ENCODE peak calls at places on chromosomes 1 and 21, in nine cellular contexts. One of them, this sample, is unnamed.

GRCh38 chr1:180765156-180765555 is 133.3 kb downstream of the XPR1 start:
- DNase-seq in stimulated activated CD4-positive, alpha-beta T cell treated with anti-CD3 and anti-CD28 coated beads, Interleukin-15, amount 100 ng/mL, for 1 hour: no peak
- DNase-seq in caudate nucleus: no peak
- DNase-seq in GOT3: no peak
- DNase-seq in brain pericyte: no peak
- DNase-seq in hepatocyte: no peak
- DNase-seq in GM12878: no peak
- DNase-seq in H54: no peak
- DNase-seq in M059J: no peak
- DNase-seq in this sample: no peak

GRCh38 chr1:41097105-41097504 is 75.6 kb upstream of the SLFNL1 start:
- DNase-seq in caudate nucleus: no peak
- DNase-seq in brain pericyte: no peak
- DNase-seq in stimulated activated CD4-positive, alpha-beta T cell treated with anti-CD3 and anti-CD28 coated beads, Interleukin-15, amount 100 ng/mL, for 1 hour: no peak
- DNase-seq in H54: no peak
- DNase-seq in GM12878: no peak
- DNase-seq in hepatocyte: no peak
- DNase-seq in GOT3: no peak
- DNase-seq in M059J: no peak
- DNase-seq in this sample: no peak

GRCh38 chr1:6513296-6513928 is 21.9 kb upstream of the PLEKHG5 start:
- DNase-seq in stimulated activated CD4-positive, alpha-beta T cell treated with anti-CD3 and anti-CD28 coated beads, Interleukin-15, amount 100 ng/mL, for 1 hour: no peak
- DNase-seq in hepatocyte: no peak
- DNase-seq in H54: no peak
- DNase-seq in brain pericyte: no peak
- DNase-seq in M059J: peak
- DNase-seq in GOT3: no peak
- DNase-seq in GM12878: no peak
- DNase-seq in caudate nucleus: no peak
- DNase-seq in this sample: no peak

GRCh38 chr1:996851-997727 is 2.8 kb downstream of the HES4 start:
- DNase-seq in GM12878: no peak
- DNase-seq in M059J: no peak
- DNase-seq in H54: no peak
- DNase-seq in GOT3: no peak
- DNase-seq in brain pericyte: no peak
- DNase-seq in caudate nucleus: no peak
- DNase-seq in hepatocyte: peak
- DNase-seq in stimulated activated CD4-positive, alpha-beta T cell treated with anti-CD3 and anti-CD28 coated beads, Interleukin-15, amount 100 ng/mL, for 1 hour: no peak
- DNase-seq in this sample: no peak

GRCh38 chr1:178566187-178566586 is 53.3 kb downstream of the TEX35 start:
- DNase-seq in hepatocyte: no peak
- DNase-seq in GOT3: no peak
- DNase-seq in M059J: peak
- DNase-seq in H54: no peak
- DNase-seq in stimulated activated CD4-positive, alpha-beta T cell treated with anti-CD3 and anti-CD28 coated beads, Interleukin-15, amount 100 ng/mL, for 1 hour: no peak
- DNase-seq in brain pericyte: no peak
- DNase-seq in GM12878: peak
- DNase-seq in caudate nucleus: no peak
- DNase-seq in this sample: no peak

GRCh38 chr1:41221995-41222991 is 19.8 kb downstream of the SCMH1 start:
- DNase-seq in M059J: peak
- DNase-seq in GM12878: no peak
- DNase-seq in GOT3: no peak
- DNase-seq in hepatocyte: peak
- DNase-seq in stimulated activated CD4-positive, alpha-beta T cell treated with anti-CD3 and anti-CD28 coated beads, Interleukin-15, amount 100 ng/mL, for 1 hour: no peak
- DNase-seq in H54: no peak
- DNase-seq in brain pericyte: no peak
- DNase-seq in caudate nucleus: no peak
- DNase-seq in this sample: peak

GRCh38 chr1:152873495-152873894 is 4.6 kb upstream of the SMCP start:
- DNase-seq in hepatocyte: no peak
- DNase-seq in caudate nucleus: no peak
- DNase-seq in stimulated activated CD4-positive, alpha-beta T cell treated with anti-CD3 and anti-CD28 coated beads, Interleukin-15, amount 100 ng/mL, for 1 hour: no peak
- DNase-seq in brain pericyte: no peak
- DNase-seq in GOT3: no peak
- DNase-seq in M059J: no peak
- DNase-seq in H54: no peak
- DNase-seq in GM12878: no peak
- DNase-seq in this sample: no peak

GRCh38 chr1:112247971-112248370 is 148.0 kb upstream of the CTTNBP2NL start:
- DNase-seq in GOT3: no peak
- DNase-seq in caudate nucleus: no peak
- DNase-seq in H54: no peak
- DNase-seq in M059J: no peak
- DNase-seq in brain pericyte: no peak
- DNase-seq in stimulated activated CD4-positive, alpha-beta T cell treated with anti-CD3 and anti-CD28 coated beads, Interleukin-15, amount 100 ng/mL, for 1 hour: no peak
- DNase-seq in hepatocyte: no peak
- DNase-seq in GM12878: no peak
- DNase-seq in this sample: no peak

GRCh38 chr1:161473363-161473762 is 31.9 kb upstream of the FCGR2A start:
- DNase-seq in caudate nucleus: no peak
- DNase-seq in GM12878: no peak
- DNase-seq in M059J: peak
- DNase-seq in H54: peak
- DNase-seq in hepatocyte: peak
- DNase-seq in GOT3: no peak
- DNase-seq in stimulated activated CD4-positive, alpha-beta T cell treated with anti-CD3 and anti-CD28 coated beads, Interleukin-15, amount 100 ng/mL, for 1 hour: no peak
- DNase-seq in brain pericyte: no peak
- DNase-seq in this sample: no peak

GRCh38 chr1:81477704-81478103 is 323.0 kb upstream of the ADGRL2 start:
- DNase-seq in M059J: no peak
- DNase-seq in stimulated activated CD4-positive, alpha-beta T cell treated with anti-CD3 and anti-CD28 coated beads, Interleukin-15, amount 100 ng/mL, for 1 hour: no peak
- DNase-seq in H54: peak
- DNase-seq in hepatocyte: no peak
- DNase-seq in caudate nucleus: no peak
- DNase-seq in brain pericyte: no peak
- DNase-seq in GM12878: no peak
- DNase-seq in GOT3: no peak
- DNase-seq in this sample: no peak

GRCh38 chr1:112935474-112936289 is 20.3 kb downstream of the SLC16A1 start:
- DNase-seq in hepatocyte: no peak
- DNase-seq in H54: no peak
- DNase-seq in M059J: peak
- DNase-seq in GM12878: no peak
- DNase-seq in stimulated activated CD4-positive, alpha-beta T cell treated with anti-CD3 and anti-CD28 coated beads, Interleukin-15, amount 100 ng/mL, for 1 hour: no peak
- DNase-seq in GOT3: no peak
- DNase-seq in brain pericyte: no peak
- DNase-seq in caudate nucleus: no peak
- DNase-seq in this sample: no peak

GRCh38 chr1:48777219-48777895 is 666 bp upstream of the BEND5 start:
- DNase-seq in caudate nucleus: no peak
- DNase-seq in stimulated activated CD4-positive, alpha-beta T cell treated with anti-CD3 and anti-CD28 coated beads, Interleukin-15, amount 100 ng/mL, for 1 hour: no peak
- DNase-seq in GM12878: no peak
- DNase-seq in brain pericyte: no peak
- DNase-seq in H54: no peak
- DNase-seq in GOT3: no peak
- DNase-seq in M059J: no peak
- DNase-seq in hepatocyte: peak
- DNase-seq in this sample: no peak

GRCh38 chr1:214857716-214858115 is 224.8 kb upstream of the KCNK2 start:
- DNase-seq in H54: no peak
- DNase-seq in caudate nucleus: no peak
- DNase-seq in stimulated activated CD4-positive, alpha-beta T cell treated with anti-CD3 and anti-CD28 coated beads, Interleukin-15, amount 100 ng/mL, for 1 hour: no peak
- DNase-seq in M059J: peak
- DNase-seq in GM12878: no peak
- DNase-seq in brain pericyte: no peak
- DNase-seq in GOT3: no peak
- DNase-seq in hepatocyte: no peak
- DNase-seq in this sample: no peak

GRCh38 chr21:20902511-20902910 is 95.7 kb upstream of the NCAM2 start:
- DNase-seq in caudate nucleus: no peak
- DNase-seq in stimulated activated CD4-positive, alpha-beta T cell treated with anti-CD3 and anti-CD28 coated beads, Interleukin-15, amount 100 ng/mL, for 1 hour: no peak
- DNase-seq in H54: no peak
- DNase-seq in M059J: no peak
- DNase-seq in hepatocyte: no peak
- DNase-seq in brain pericyte: no peak
- DNase-seq in GM12878: no peak
- DNase-seq in GOT3: no peak
- DNase-seq in this sample: no peak

GRCh38 chr1:220747426-220748090 is 564 bp upstream of the MTARC2 start:
- DNase-seq in GOT3: no peak
- DNase-seq in GM12878: no peak
- DNase-seq in M059J: no peak
- DNase-seq in hepatocyte: no peak
- DNase-seq in stimulated activated CD4-positive, alpha-beta T cell treated with anti-CD3 and anti-CD28 coated beads, Interleukin-15, amount 100 ng/mL, for 1 hour: no peak
- DNase-seq in caudate nucleus: no peak
- DNase-seq in H54: no peak
- DNase-seq in brain pericyte: no peak
- DNase-seq in this sample: no peak

GRCh38 chr1:77126309-77126708 is 92.9 kb downstream of the PIGK start:
- DNase-seq in stimulated activated CD4-positive, alpha-beta T cell treated with anti-CD3 and anti-CD28 coated beads, Interleukin-15, amount 100 ng/mL, for 1 hour: no peak
- DNase-seq in M059J: peak
- DNase-seq in GM12878: no peak
- DNase-seq in GOT3: no peak
- DNase-seq in hepatocyte: peak
- DNase-seq in H54: peak
- DNase-seq in brain pericyte: peak
- DNase-seq in caudate nucleus: peak
- DNase-seq in this sample: peak

GRCh38 chr1:24322636-24323177 is 3.5 kb downstream of the GRHL3 start:
- DNase-seq in M059J: no peak
- DNase-seq in GOT3: no peak
- DNase-seq in brain pericyte: no peak
- DNase-seq in hepatocyte: no peak
- DNase-seq in GM12878: no peak
- DNase-seq in caudate nucleus: no peak
- DNase-seq in stimulated activated CD4-positive, alpha-beta T cell treated with anti-CD3 and anti-CD28 coated beads, Interleukin-15, amount 100 ng/mL, for 1 hour: no peak
- DNase-seq in H54: no peak
- DNase-seq in this sample: no peak

GRCh38 chr1:198699167-198700015 is 60.6 kb downstream of the PTPRC start:
- DNase-seq in H54: peak
- DNase-seq in GOT3: no peak
- DNase-seq in hepatocyte: peak
- DNase-seq in M059J: peak
- DNase-seq in caudate nucleus: peak
- DNase-seq in GM12878: no peak
- DNase-seq in brain pericyte: peak
- DNase-seq in stimulated activated CD4-positive, alpha-beta T cell treated with anti-CD3 and anti-CD28 coated beads, Interleukin-15, amount 100 ng/mL, for 1 hour: peak
- DNase-seq in this sample: peak

GRCh38 chr21:46150491-46151121 is 4.8 kb downstream of the FTCD start:
- DNase-seq in M059J: no peak
- DNase-seq in hepatocyte: no peak
- DNase-seq in GM12878: no peak
- DNase-seq in H54: no peak
- DNase-seq in stimulated activated CD4-positive, alpha-beta T cell treated with anti-CD3 and anti-CD28 coated beads, Interleukin-15, amount 100 ng/mL, for 1 hour: no peak
- DNase-seq in GOT3: no peak
- DNase-seq in caudate nucleus: no peak
- DNase-seq in brain pericyte: no peak
- DNase-seq in this sample: no peak